ENCODE peak calls at places on chromosomes 2 and 18, in five cellular contexts. One of them, this sample, is unnamed.

GRCh38 chr2:216819766-216820165 is 40.1 kb downstream of the TNP1 start:
- DNase-seq in AG04450: no peak
- DNase-seq in CD8-positive, alpha-beta T cell: no peak
- DNase-seq in memory B cell: no peak
- DNase-seq in cardiac fibroblast: no peak
- DNase-seq in this sample: no peak

GRCh38 chr18:22752014-22752413 is 181.1 kb upstream of the RBBP8 start:
- DNase-seq in CD8-positive, alpha-beta T cell: no peak
- DNase-seq in cardiac fibroblast: no peak
- DNase-seq in memory B cell: no peak
- DNase-seq in AG04450: no peak
- DNase-seq in this sample: no peak

GRCh38 chr2:113876503-113877387 is 13.1 kb upstream of the ACTR3 start:
- DNase-seq in memory B cell: no peak
- DNase-seq in cardiac fibroblast: no peak
- DNase-seq in CD8-positive, alpha-beta T cell: peak
- DNase-seq in AG04450: no peak
- DNase-seq in this sample: peak

GRCh38 chr18:43279015-43279758 is 1.9 kb upstream of the SYT4 start:
- DNase-seq in cardiac fibroblast: peak
- DNase-seq in memory B cell: no peak
- DNase-seq in AG04450: no peak
- DNase-seq in CD8-positive, alpha-beta T cell: no peak
- DNase-seq in this sample: no peak

GRCh38 chr2:201108341-201108740 is 7.6 kb upstream of the CFLAR start:
- DNase-seq in memory B cell: no peak
- DNase-seq in AG04450: no peak
- DNase-seq in CD8-positive, alpha-beta T cell: no peak
- DNase-seq in cardiac fibroblast: no peak
- DNase-seq in this sample: no peak

GRCh38 chr18:21656402-21656801 is 44.3 kb downstream of the SNRPD1 start:
- DNase-seq in AG04450: no peak
- DNase-seq in memory B cell: no peak
- DNase-seq in cardiac fibroblast: peak
- DNase-seq in CD8-positive, alpha-beta T cell: no peak
- DNase-seq in this sample: no peak

GRCh38 chr2:235170536-235171510 is 219.0 kb downstream of the SH3BP4 start:
- DNase-seq in memory B cell: no peak
- DNase-seq in CD8-positive, alpha-beta T cell: no peak
- DNase-seq in cardiac fibroblast: peak
- DNase-seq in AG04450: peak
- DNase-seq in this sample: no peak

GRCh38 chr2:85053802-85054201 is 79.4 kb upstream of the TCF7L1 start:
- DNase-seq in memory B cell: no peak
- DNase-seq in CD8-positive, alpha-beta T cell: no peak
- DNase-seq in cardiac fibroblast: no peak
- DNase-seq in AG04450: no peak
- DNase-seq in this sample: peak

GRCh38 chr2:42339191-42339912 is 21.7 kb downstream of the COX7A2L start:
- DNase-seq in CD8-positive, alpha-beta T cell: no peak
- DNase-seq in cardiac fibroblast: no peak
- DNase-seq in AG04450: no peak
- DNase-seq in memory B cell: no peak
- DNase-seq in this sample: no peak

GRCh38 chr2:66539452-66539851 is 104.5 kb downstream of the MEIS1 start:
- DNase-seq in CD8-positive, alpha-beta T cell: no peak
- DNase-seq in AG04450: peak
- DNase-seq in memory B cell: no peak
- DNase-seq in cardiac fibroblast: peak
- DNase-seq in this sample: no peak

GRCh38 chr2:97965146-97965545 is 30.6 kb downstream of the TMEM131 start:
- DNase-seq in AG04450: no peak
- DNase-seq in CD8-positive, alpha-beta T cell: no peak
- DNase-seq in cardiac fibroblast: no peak
- DNase-seq in memory B cell: no peak
- DNase-seq in this sample: no peak

GRCh38 chr18:3758531-3758930 is 308.6 kb downstream of the TGIF1 start:
- DNase-seq in AG04450: no peak
- DNase-seq in cardiac fibroblast: peak
- DNase-seq in CD8-positive, alpha-beta T cell: no peak
- DNase-seq in memory B cell: no peak
- DNase-seq in this sample: no peak

GRCh38 chr2:195509551-195509950 is 147.5 kb upstream of the SLC39A10 start:
- DNase-seq in CD8-positive, alpha-beta T cell: no peak
- DNase-seq in memory B cell: no peak
- DNase-seq in cardiac fibroblast: no peak
- DNase-seq in AG04450: no peak
- DNase-seq in this sample: no peak

GRCh38 chr2:156586621-156587020 is 150.4 kb downstream of the GPD2 start:
- DNase-seq in CD8-positive, alpha-beta T cell: no peak
- DNase-seq in AG04450: no peak
- DNase-seq in cardiac fibroblast: no peak
- DNase-seq in memory B cell: no peak
- DNase-seq in this sample: no peak

GRCh38 chr2:11004206-11004605 is 92.5 kb downstream of the KCNF1 start:
- DNase-seq in CD8-positive, alpha-beta T cell: no peak
- DNase-seq in cardiac fibroblast: peak
- DNase-seq in AG04450: no peak
- DNase-seq in memory B cell: no peak
- DNase-seq in this sample: no peak

GRCh38 chr2:18742382-18742781 is 153.0 kb upstream of the NT5C1B start:
- DNase-seq in cardiac fibroblast: peak
- DNase-seq in CD8-positive, alpha-beta T cell: no peak
- DNase-seq in memory B cell: no peak
- DNase-seq in AG04450: no peak
- DNase-seq in this sample: no peak

GRCh38 chr2:191846787-191847620 is at the start of gene CAVIN2:
- DNase-seq in cardiac fibroblast: peak
- DNase-seq in memory B cell: no peak
- DNase-seq in CD8-positive, alpha-beta T cell: no peak
- DNase-seq in AG04450: peak
- DNase-seq in this sample: no peak

GRCh38 chr2:167471332-167471731 is 583.1 kb downstream of the XIRP2 start:
- DNase-seq in CD8-positive, alpha-beta T cell: no peak
- DNase-seq in cardiac fibroblast: no peak
- DNase-seq in AG04450: no peak
- DNase-seq in memory B cell: no peak
- DNase-seq in this sample: no peak

GRCh38 chr2:9800975-9801723 is 42.1 kb upstream of the TAF1B start:
- DNase-seq in CD8-positive, alpha-beta T cell: peak
- DNase-seq in AG04450: no peak
- DNase-seq in cardiac fibroblast: peak
- DNase-seq in memory B cell: no peak
- DNase-seq in this sample: peak

GRCh38 chr2:67923696-67924095 is 139.1 kb downstream of the C1D start:
- DNase-seq in memory B cell: no peak
- DNase-seq in AG04450: no peak
- DNase-seq in CD8-positive, alpha-beta T cell: no peak
- DNase-seq in cardiac fibroblast: peak
- DNase-seq in this sample: no peak

GRCh38 chr2:111171337-111171930 is 50.7 kb downstream of the BCL2L11 start:
- DNase-seq in cardiac fibroblast: no peak
- DNase-seq in memory B cell: no peak
- DNase-seq in AG04450: no peak
- DNase-seq in CD8-positive, alpha-beta T cell: no peak
- DNase-seq in this sample: no peak

GRCh38 chr2:3466966-3467365 is 52.4 kb downstream of the ADI1 start:
- DNase-seq in CD8-positive, alpha-beta T cell: no peak
- DNase-seq in cardiac fibroblast: no peak
- DNase-seq in AG04450: no peak
- DNase-seq in memory B cell: no peak
- DNase-seq in this sample: no peak

GRCh38 chr2:201228271-201228911 is 31.9 kb upstream of the CASP8 start:
- DNase-seq in CD8-positive, alpha-beta T cell: no peak
- DNase-seq in memory B cell: no peak
- DNase-seq in cardiac fibroblast: peak
- DNase-seq in AG04450: no peak
- DNase-seq in this sample: no peak

GRCh38 chr2:216694826-216695217 is 527 bp downstream of the IGFBP5 start:
- DNase-seq in memory B cell: no peak
- DNase-seq in AG04450: no peak
- DNase-seq in cardiac fibroblast: no peak
- DNase-seq in CD8-positive, alpha-beta T cell: no peak
- DNase-seq in this sample: no peak

GRCh38 chr2:233152541-233152940 is 92.4 kb downstream of the INPP5D start:
- DNase-seq in memory B cell: no peak
- DNase-seq in CD8-positive, alpha-beta T cell: no peak
- DNase-seq in AG04450: no peak
- DNase-seq in cardiac fibroblast: peak
- DNase-seq in this sample: no peak

GRCh38 chr18:73446502-73446901 is 578.7 kb upstream of the NETO1 start:
- DNase-seq in AG04450: no peak
- DNase-seq in memory B cell: no peak
- DNase-seq in cardiac fibroblast: no peak
- DNase-seq in CD8-positive, alpha-beta T cell: no peak
- DNase-seq in this sample: no peak

This sample was measured in breast epithelium.